ENCODE peak calls at places on chromosomes 6 and 20, in ten cellular contexts. N is fibroblast of pulmonary artery, F is fibroblast of lung, E is GM12865, A is fibroblast of mammary gland, L is A549, V is Calu3, R is suprapubic skin, B is endothelial cell, I is RWPE1. P is an unnamed sample.

GRCh38 chr6:13431861-13432465 is 55.4 kb downstream of the GFOD1 start:
- DNase-seq in N (peak), F (no peak), E (peak), A (peak), L (no peak), V (no peak), R (no peak), B (no peak), I (no peak), P (no peak)

GRCh38 chr6:158819213-158819976 is at the start of gene EZR:
- DNase-seq in N (peak), F (peak), E (peak), A (peak), L (peak), V (peak), R (peak), B (peak), I (peak), P (no peak)

GRCh38 chr20:8170921-8171320 is 38.9 kb downstream of the PLCB1 start:
- DNase-seq in N (no peak), F (no peak), E (no peak), A (no peak), L (no peak), V (no peak), R (no peak), B (no peak), I (no peak), P (no peak)

GRCh38 chr6:149752600-149752999 is 3.1 kb downstream of the PCMT1 start:
- DNase-seq in N (peak), F (peak), E (no peak), A (peak), L (no peak), V (no peak), R (no peak), B (no peak), I (no peak), P (no peak)

GRCh38 chr20:1809611-1810510 is 85.3 kb upstream of the SIRPA start:
- DNase-seq in N (peak), F (no peak), E (no peak), A (peak), L (peak), V (no peak), R (no peak), B (no peak), I (peak), P (no peak)

GRCh38 chr20:60037120-60037499 is 78.9 kb downstream of the CDH26 start:
- DNase-seq in N (no peak), F (no peak), E (no peak), A (no peak), L (peak), V (peak), R (no peak), B (no peak), I (no peak), P (no peak)

GRCh38 chr6:88982720-88983119 is 19.3 kb upstream of the RNGTT start:
- DNase-seq in N (peak), F (peak), E (peak), A (peak), L (peak), V (no peak), R (no peak), B (no peak), I (peak), P (no peak)

GRCh38 chr6:37579444-37580067 is 79.9 kb upstream of the CCDC167 start:
- DNase-seq in N (no peak), F (no peak), E (no peak), A (no peak), L (no peak), V (no peak), R (no peak), B (no peak), I (no peak), P (no peak)

GRCh38 chr6:33144373-33144772 is 47.9 kb downstream of the COL11A2 start:
- DNase-seq in N (no peak), F (no peak), E (no peak), A (peak), L (no peak), V (no peak), R (no peak), B (no peak), I (no peak), P (no peak)

GRCh38 chr20:6583134-6583738 is 184.2 kb upstream of the BMP2 start:
- DNase-seq in N (peak), F (peak), E (peak), A (peak), L (peak), V (peak), R (no peak), B (peak), I (peak), P (no peak)

DNA sequence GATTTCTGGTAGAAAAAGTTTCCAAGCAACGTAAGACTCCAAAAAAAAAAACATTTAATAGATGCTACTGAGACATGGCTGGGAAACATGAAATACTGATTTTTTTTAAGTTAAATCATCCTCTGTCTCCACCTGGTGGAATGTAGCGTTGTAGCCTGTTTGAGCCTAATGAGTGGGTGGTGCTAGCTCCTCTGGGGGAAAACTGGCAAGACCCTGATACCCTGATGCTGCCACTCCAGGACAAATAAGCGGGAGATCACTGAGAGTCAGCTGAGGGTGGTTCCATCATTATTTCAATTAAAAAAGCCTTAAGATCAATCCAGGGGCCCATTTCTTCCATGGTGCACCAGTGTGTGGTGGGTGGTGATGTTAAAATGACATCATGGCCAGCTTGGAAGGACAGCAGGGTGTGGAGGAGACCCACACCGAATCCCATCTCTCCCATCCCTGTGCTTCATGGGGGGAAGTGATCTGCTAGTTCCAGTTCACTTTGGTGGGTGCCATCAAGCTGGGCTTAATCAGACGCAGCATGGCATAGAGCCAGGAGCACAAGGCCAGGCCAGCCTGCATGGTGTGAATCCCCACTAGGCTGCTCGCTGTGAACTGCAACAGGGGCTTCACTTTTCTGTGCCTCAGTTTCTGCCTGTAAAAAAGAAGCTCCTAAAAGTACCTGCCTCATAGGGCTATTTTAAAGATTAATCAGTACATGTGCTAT is 12.8 kb upstream of the MRPS10 start:
- DNase-seq in N (peak), F (peak), E (no peak), A (no peak), L (peak), V (peak), R (no peak), B (no peak), I (peak), P (no peak)
- TF ChIP-seq CTCF in N (peak), F (peak), E (peak), A (peak), L (peak), V (peak), R (no peak), B (no peak), I (peak), P (no peak)

DNA sequence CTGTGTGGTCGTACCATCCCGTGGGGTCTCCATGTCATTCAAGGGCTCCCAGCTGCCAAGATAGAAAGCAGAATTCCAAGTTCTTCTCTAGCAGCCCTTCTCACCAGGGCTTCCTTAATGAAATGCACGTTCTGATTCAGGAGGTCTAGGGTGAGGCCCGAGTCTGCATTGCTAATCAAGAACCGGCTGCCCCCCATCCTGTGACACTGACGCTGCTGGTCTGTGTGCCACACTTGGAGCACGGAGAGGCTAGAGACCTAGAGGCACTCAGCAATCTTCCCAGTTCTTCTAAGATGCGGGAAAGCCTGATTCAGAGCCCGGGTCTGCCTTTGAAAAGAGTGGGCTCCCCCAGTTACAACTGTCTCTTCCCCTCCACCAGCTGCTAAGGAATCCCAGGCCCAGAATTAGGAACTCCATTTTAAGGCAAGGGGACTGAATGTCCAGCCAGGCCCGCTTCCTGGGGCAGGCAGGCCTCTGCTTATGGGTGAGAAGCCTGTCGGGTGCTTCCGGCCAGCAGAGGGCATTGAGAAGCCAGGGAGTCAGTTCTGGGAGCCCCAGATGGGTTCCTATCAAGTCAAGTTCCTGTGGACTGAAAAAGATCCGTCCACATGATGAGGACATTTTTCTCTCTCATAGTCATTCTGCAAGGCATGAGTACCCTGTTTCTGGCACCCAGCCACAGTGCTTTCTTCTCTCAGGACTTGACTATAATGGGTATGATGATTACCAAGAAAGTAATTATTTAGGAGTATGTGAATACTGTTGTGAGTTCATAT is 69.8 kb upstream of the RIN2 start:
- DNase-seq in N (peak), F (peak), E (peak), A (peak), L (peak), V (peak), R (peak), B (peak), I (peak), P (peak)
- TF ChIP-seq CTCF in N (peak), F (peak), E (peak), A (peak), L (peak), V (no peak), R (peak), B (no peak), I (peak), P (no peak)

DNA sequence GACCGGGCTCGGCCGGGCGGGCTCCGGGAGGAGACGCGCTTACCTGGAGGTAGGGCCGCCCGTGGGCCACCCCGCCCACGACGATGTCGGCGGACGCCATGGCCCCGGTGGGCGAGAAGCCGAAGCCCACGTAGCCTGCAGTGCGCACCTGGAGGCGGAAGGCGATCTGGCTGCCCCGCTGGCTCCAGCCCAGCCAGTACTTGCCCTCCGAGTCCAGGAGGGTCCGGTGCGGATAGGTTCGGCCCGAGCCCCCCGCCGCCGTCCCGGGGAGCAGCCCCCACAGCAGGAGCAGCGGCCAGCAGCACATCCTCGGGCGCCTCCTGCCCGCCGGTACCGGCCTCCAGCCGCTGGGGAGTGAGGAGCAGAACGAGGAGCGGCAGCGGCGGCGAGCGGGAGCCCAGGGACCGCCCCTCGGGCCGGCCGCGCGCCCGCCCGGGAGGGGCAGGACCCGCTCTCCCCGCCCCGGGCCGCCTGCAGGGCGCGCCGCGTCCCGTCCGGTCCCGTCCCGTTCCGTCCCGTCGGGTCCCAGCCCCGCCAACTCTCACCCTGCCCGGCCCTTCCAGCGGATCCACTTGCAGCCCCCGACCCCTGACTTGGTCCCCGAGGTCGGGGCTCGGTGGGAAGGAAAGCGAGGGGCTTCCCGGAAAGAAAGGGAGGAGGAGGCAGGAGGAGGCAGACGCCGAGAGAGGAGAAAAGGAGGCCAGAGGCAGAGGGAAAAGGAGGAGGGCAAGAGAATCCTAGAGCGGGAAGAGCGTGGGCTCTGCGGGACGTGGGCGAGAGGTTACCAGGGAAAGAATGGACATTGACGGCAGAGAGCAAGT is at the start of gene MOXD1:
- DNase-seq in N (peak), F (peak), E (peak), A (peak), L (peak), V (peak), R (no peak), B (peak), I (peak), P (no peak)
- TF ChIP-seq CTCF in N (no peak), F (peak), E (no peak), A (no peak), L (no peak), V (no peak), R (no peak), B (no peak), I (no peak), P (no peak)

GRCh38 chr6:56671160-56671559 is 28.5 kb upstream of the DST start:
- DNase-seq in N (no peak), F (no peak), E (no peak), A (no peak), L (no peak), V (no peak), R (no peak), B (no peak), I (no peak), P (no peak)

GRCh38 chr6:56667336-56667735 is 24.6 kb upstream of the DST start:
- DNase-seq in N (no peak), F (no peak), E (no peak), A (no peak), L (no peak), V (no peak), R (no peak), B (no peak), I (no peak), P (no peak)

GRCh38 chr6:56669041-56669440 is 26.4 kb upstream of the DST start:
- DNase-seq in N (no peak), F (no peak), E (no peak), A (no peak), L (no peak), V (no peak), R (no peak), B (no peak), I (no peak), P (no peak)

GRCh38 chr6:56668158-56668557 is 25.5 kb upstream of the DST start:
- DNase-seq in N (no peak), F (no peak), E (no peak), A (no peak), L (no peak), V (no peak), R (no peak), B (no peak), I (no peak), P (no peak)

GRCh38 chr6:56669585-56669984 is 26.9 kb upstream of the DST start:
- DNase-seq in N (no peak), F (no peak), E (no peak), A (no peak), L (no peak), V (no peak), R (no peak), B (no peak), I (no peak), P (no peak)
- TF ChIP-seq CTCF in N (no peak), F (no peak), E (no peak), A (no peak), L (no peak), V (no peak), R (no peak), B (no peak), I (no peak), P (no peak)

GRCh38 chr20:37007898-37008649 is 56.6 kb upstream of the SAMHD1 start:
- DNase-seq in N (peak), F (peak), E (peak), A (peak), L (no peak), V (no peak), R (no peak), B (no peak), I (peak), P (no peak)
- TF ChIP-seq CTCF in N (peak), F (no peak), E (no peak), A (peak), L (no peak), V (no peak), R (no peak), B (no peak), I (no peak), P (no peak)

DNA sequence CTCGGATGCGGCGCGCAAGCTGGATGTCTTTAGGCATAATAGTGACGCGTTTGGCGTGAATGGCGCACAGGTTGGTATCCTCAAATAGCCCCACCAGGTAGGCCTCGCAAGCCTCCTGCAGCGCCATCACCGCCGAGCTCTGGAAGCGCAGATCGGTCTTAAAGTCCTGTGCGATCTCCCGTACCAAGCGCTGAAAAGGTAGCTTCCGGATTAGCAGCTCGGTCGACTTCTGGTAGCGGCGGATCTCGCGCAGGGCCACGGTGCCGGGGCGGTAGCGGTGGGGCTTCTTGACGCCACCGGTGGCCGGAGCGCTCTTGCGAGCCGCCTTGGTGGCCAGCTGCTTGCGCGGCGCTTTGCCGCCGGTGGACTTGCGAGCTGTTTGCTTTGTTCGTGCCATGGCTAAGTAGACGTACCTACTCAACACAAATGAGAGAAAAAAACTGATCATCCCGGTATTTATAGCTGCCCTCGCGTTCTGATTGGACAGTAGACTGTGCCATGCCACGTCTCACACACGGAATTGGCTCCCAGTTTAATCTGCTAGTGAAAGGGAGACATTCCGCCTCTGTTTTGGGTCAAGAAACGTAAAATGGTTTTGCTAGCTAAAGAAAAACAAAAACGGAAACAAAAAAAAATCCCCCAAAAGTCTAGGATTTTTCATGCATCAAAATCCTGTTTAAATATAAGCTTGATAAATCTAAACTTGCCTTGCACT is 40.1 kb downstream of the OR2B2 start:
- DNase-seq in N (peak), F (peak), E (peak), A (peak), L (peak), V (peak), R (no peak), B (peak), I (peak), P (no peak)
- TF ChIP-seq CTCF in N (peak), F (peak), E (peak), A (no peak), L (no peak), V (no peak), R (peak), B (no peak), I (peak), P (no peak)

DNA sequence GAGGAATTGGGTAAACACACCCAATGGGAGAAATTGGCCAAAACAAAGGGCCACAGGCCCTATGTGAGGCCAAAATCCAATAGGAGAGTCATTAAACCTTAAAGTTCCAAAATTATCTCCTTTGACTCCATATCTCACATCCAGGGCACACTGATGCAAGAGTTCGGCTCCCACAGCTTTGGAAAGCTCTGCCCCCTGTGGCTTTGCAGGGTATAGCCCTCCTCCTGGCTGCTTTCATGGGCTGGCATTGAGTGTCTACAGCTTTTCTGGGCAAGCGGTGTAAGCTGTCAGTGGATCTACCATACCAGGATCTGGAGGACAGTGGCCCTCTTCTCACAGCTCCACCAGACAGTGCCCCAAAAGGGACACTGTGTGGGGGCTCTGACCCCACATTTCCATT is 160.5 kb downstream of the ADGRG6 start:
- DNase-seq in N (no peak), F (no peak), E (no peak), A (no peak), L (no peak), V (no peak), R (no peak), B (no peak), I (no peak), P (no peak)
- TF ChIP-seq CTCF in N (peak), F (no peak), E (peak), A (peak), L (no peak), V (no peak), R (no peak), B (no peak), I (no peak), P (no peak)

P was measured in omental fat pad.